ENCODE peak calls at places on chromosomes 6 and 20, in nine cellular contexts. I, W, Z, G, P, K, N, D and S are unnamed samples.

GRCh38 chr20:61420056-61420455 is 168.0 kb downstream of the CDH4 start:
- DNase-seq in I (no peak), W (no peak), Z (no peak), G (no peak), P (no peak), K (no peak), N (no peak), D (no peak), S (no peak)

GRCh38 chr6:116876635-116877611 is at the start of gene RFX6:
- DNase-seq in I (no peak), W (no peak), Z (no peak), G (peak; percentile 16), P (no peak), K (no peak), N (no peak), D (no peak), S (no peak)

GRCh38 chr6:107386340-107386739 is 73.0 kb downstream of the PDSS2 start:
- DNase-seq in I (no peak), W (no peak), Z (no peak), G (no peak), P (no peak), K (no peak), N (no peak), D (no peak), S (no peak)

GRCh38 chr20:25389381-25389857 is 1.2 kb downstream of the ABHD12 start:
- DNase-seq in I (peak; percentile 10), W (peak; percentile 52), Z (no peak), G (no peak), P (peak; percentile 27), K (no peak), N (no peak), D (no peak), S (no peak)

GRCh38 chr6:88168362-88168761 is 2.2 kb upstream of the CNR1 start:
- DNase-seq in I (no peak), W (no peak), Z (no peak), G (no peak), P (no peak), K (no peak), N (no peak), D (no peak), S (no peak)

GRCh38 chr6:26576407-26576843 is 20.3 kb upstream of the ABT1 start:
- DNase-seq in I (no peak), W (no peak), Z (no peak), G (no peak), P (peak; percentile 88), K (no peak), N (no peak), D (no peak), S (no peak)

GRCh38 chr20:46324960-46325703 is 16.8 kb upstream of the CDH22 start:
- DNase-seq in I (no peak), W (peak; percentile 63), Z (no peak), G (peak; percentile 68), P (peak; percentile 58), K (no peak), N (no peak), D (no peak), S (no peak)

GRCh38 chr6:68876792-68877493 is 241.9 kb downstream of the ADGRB3 start:
- DNase-seq in I (no peak), W (peak; percentile 8), Z (no peak), G (no peak), P (peak; percentile 67), K (no peak), N (no peak), D (no peak), S (no peak)

GRCh38 chr6:43887340-43887858 is 117.4 kb downstream of the VEGFA start:
- DNase-seq in I (no peak), W (no peak), Z (no peak), G (no peak), P (peak; percentile 51), K (no peak), N (no peak), D (no peak), S (peak; percentile 21)